ENCODE peak calls at places on chromosomes 6 and 20, in seven cellular contexts. D, M, G, B, S, A and N are unnamed samples.

GRCh38 chr20:44861547-44862006 is 23.9 kb upstream of the YWHAB start:
- DNase-seq in D (no peak), M (no peak), G (peak; percentile 18), B (no peak), S (no peak), A (no peak), N (no peak)

GRCh38 chr20:44495257-44495656 is 19.6 kb downstream of the TTPAL start:
- DNase-seq in D (no peak), M (no peak), G (peak; percentile 87), B (no peak), S (no peak), A (peak; percentile 94), N (no peak)

GRCh38 chr6:11241793-11242201 is 9.3 kb upstream of the NEDD9 start:
- DNase-seq in D (peak; percentile 85), M (peak; percentile 38), G (no peak), B (peak; percentile 86), S (peak; percentile 55), A (no peak), N (peak; percentile 94)

GRCh38 chr6:156686429-156686939 is 90.7 kb upstream of the ARID1B start:
- DNase-seq in D (peak; percentile 89), M (no peak), G (peak; percentile 59), B (peak; percentile 49), S (no peak), A (no peak), N (peak; percentile 23)

GRCh38 chr6:50030777-50031562 is 9.2 kb upstream of the DEFB110 start:
- DNase-seq in D (peak; percentile 86), M (peak; percentile 38), G (peak; percentile 5), B (peak; percentile 87), S (peak; percentile 6), A (peak; percentile 9), N (peak; percentile 54)

GRCh38 chr6:32436995-32437836 is 2.5 kb upstream of the HLA-DRA start:
- DNase-seq in D (no peak), M (no peak), G (peak; percentile 17), B (no peak), S (no peak), A (peak; percentile 12), N (peak; percentile 45)

GRCh38 chr6:37052027-37052628 is 46.7 kb downstream of the FGD2 start:
- DNase-seq in D (peak; percentile 90), M (no peak), G (no peak), B (peak; percentile 82), S (no peak), A (no peak), N (no peak)

GRCh38 chr20:10239954-10240353 is 21.3 kb downstream of the SNAP25 start:
- DNase-seq in D (no peak), M (no peak), G (peak; percentile 16), B (no peak), S (no peak), A (peak; percentile 39), N (no peak)

GRCh38 chr20:52621401-52621800 is 350.8 kb upstream of the TSHZ2 start:
- DNase-seq in D (no peak), M (no peak), G (no peak), B (no peak), S (no peak), A (no peak), N (no peak)

GRCh38 chr6:25175216-25175615 is 104.0 kb upstream of the CARMIL1 start:
- DNase-seq in D (peak; percentile 69), M (peak; percentile 25), G (peak; percentile 11), B (no peak), S (no peak), A (no peak), N (peak; percentile 100)

GRCh38 chr6:90274481-90275030 is 22.1 kb downstream of the BACH2 start:
- DNase-seq in D (peak; percentile 44), M (no peak), G (no peak), B (no peak), S (no peak), A (no peak), N (no peak)

GRCh38 chr20:49701313-49701731 is 12.4 kb downstream of the B4GALT5 start:
- DNase-seq in D (no peak), M (no peak), G (peak; percentile 43), B (no peak), S (no peak), A (no peak), N (no peak)

GRCh38 chr20:38833857-38834164 is 28.3 kb downstream of the PPP1R16B start:
- DNase-seq in D (no peak), M (no peak), G (no peak), B (no peak), S (no peak), A (no peak), N (no peak)

GRCh38 chr6:132715204-132715603 is 1.3 kb upstream of the VNN1 start:
- DNase-seq in D (peak; percentile 94), M (peak; percentile 58), G (peak; percentile 76), B (peak; percentile 87), S (peak; percentile 29), A (peak; percentile 83), N (peak; percentile 88)

GRCh38 chr6:38427492-38428210 is 212.1 kb downstream of the BTBD9 start:
- DNase-seq in D (peak; percentile 55), M (no peak), G (no peak), B (no peak), S (no peak), A (no peak), N (no peak)

GRCh38 chr20:51350941-51351631 is 191.4 kb downstream of the NFATC2 start:
- DNase-seq in D (no peak), M (no peak), G (peak; percentile 95), B (no peak), S (no peak), A (peak; percentile 66), N (no peak)

GRCh38 chr6:5723905-5724691 is 282.6 kb downstream of the NRN1 start:
- DNase-seq in D (no peak), M (no peak), G (no peak), B (no peak), S (no peak), A (no peak), N (peak; percentile 3)

GRCh38 chr6:71478834-71479541 is 190.4 kb downstream of the OGFRL1 start:
- DNase-seq in D (peak; percentile 91), M (no peak), G (peak; percentile 94), B (no peak), S (no peak), A (peak; percentile 74), N (no peak)

GRCh38 chr6:159842035-159842434 is 42.0 kb downstream of the PNLDC1 start:
- DNase-seq in D (peak; percentile 51), M (no peak), G (no peak), B (no peak), S (no peak), A (peak; percentile 23), N (peak; percentile 57)

GRCh38 chr6:17015144-17015543 is 86.7 kb upstream of the STMND1 start:
- DNase-seq in D (no peak), M (no peak), G (peak; percentile 89), B (no peak), S (no peak), A (peak; percentile 85), N (no peak)

GRCh38 chr6:53494076-53494475 is 50.8 kb downstream of the GCLC start:
- DNase-seq in D (no peak), M (no peak), G (peak; percentile 65), B (no peak), S (no peak), A (peak; percentile 38), N (no peak)

GRCh38 chr6:41193171-41193734 is 7.7 kb downstream of the TREML2 start:
- DNase-seq in D (no peak), M (no peak), G (no peak), B (no peak), S (no peak), A (no peak), N (no peak)

GRCh38 chr20:13128173-13128572 is 92.9 kb upstream of the ISM1 start:
- DNase-seq in D (no peak), M (no peak), G (no peak), B (no peak), S (no peak), A (no peak), N (no peak)

GRCh38 chr20:5691918-5692618 is 58.1 kb upstream of the SHLD1 start:
- DNase-seq in D (no peak), M (no peak), G (no peak), B (no peak), S (no peak), A (no peak), N (no peak)

GRCh38 chr6:106194949-106195919 is 109.1 kb downstream of the PRDM1 start:
- DNase-seq in D (peak; percentile 38), M (no peak), G (peak; percentile 68), B (no peak), S (no peak), A (no peak), N (peak; percentile 87)

GRCh38 chr6:113352831-113353230 is 504.3 kb upstream of the MARCKS start:
- DNase-seq in D (no peak), M (no peak), G (no peak), B (no peak), S (no peak), A (no peak), N (no peak)
- H3K9ac ChIP-seq in D (no peak overlapping the region), M (no peak overlapping the region), G (no peak overlapping the region), B (no peak overlapping the region), S (no peak overlapping the region), A (peak overlapping the region; percentile 57), N (no peak overlapping the region)

GRCh38 chr6:158043586-158044524 is 62.2 kb downstream of the SYNJ2 start:
- DNase-seq in D (no peak), M (no peak), G (no peak), B (peak; percentile 22), S (no peak), A (no peak), N (peak; percentile 47)
- H3K23ac ChIP-seq in D (no peak overlapping the region), M (no peak overlapping the region), G (peak overlapping the region; percentile 63), B (no peak overlapping the region), S (no peak overlapping the region), A (no peak overlapping the region), N (no peak overlapping the region)

GRCh38 chr6:21748343-21749063 is 155.0 kb downstream of the SOX4 start:
- DNase-seq in D (peak; percentile 60), M (no peak), G (peak; percentile 61), B (no peak), S (no peak), A (no peak), N (no peak)
- H3K9ac ChIP-seq in D (peak overlapping the region; percentile 19), M (no peak overlapping the region), G (no peak overlapping the region), B (no peak overlapping the region), S (no peak overlapping the region), A (no peak overlapping the region), N (no peak overlapping the region)

DNA sequence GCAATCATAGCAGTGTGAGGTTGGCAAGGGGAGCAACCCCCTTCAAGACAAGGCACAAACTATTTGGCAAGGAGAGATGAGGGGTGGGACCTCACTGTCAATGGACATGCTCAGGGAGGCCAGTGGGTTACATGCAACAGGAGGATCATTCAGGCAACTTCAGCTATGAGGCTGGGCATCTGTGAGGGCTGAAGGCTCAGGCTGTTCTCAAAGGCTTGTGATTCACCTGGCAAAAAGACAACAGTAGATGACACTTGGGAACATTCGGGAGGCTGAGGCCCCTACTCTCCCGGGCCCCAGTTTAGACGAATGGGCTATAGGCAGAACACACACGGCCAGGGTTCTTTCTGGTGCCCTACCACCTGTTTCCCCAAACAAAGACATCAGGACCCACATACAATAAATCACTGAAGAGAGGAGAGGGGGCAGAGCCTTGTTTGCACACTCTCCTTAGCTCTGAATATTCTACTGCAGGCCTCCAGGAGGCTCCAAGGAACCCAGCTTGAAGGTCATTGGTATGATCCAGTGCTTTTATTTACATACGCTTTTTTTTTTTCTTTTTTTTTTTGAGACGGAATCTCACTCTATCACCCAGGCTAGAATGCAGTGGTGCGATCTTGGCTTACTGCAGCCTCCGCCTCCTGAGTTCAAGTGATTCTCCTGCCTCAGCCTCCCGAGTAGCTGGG is 7.9 kb downstream of the TUBB start:
- DNase-seq in D (peak; percentile 78), M (no peak), G (peak; percentile 71), B (no peak), S (no peak), A (peak; percentile 70), N (no peak)
- H3K23ac ChIP-seq in D (no peak overlapping the region), M (no peak overlapping the region), G (peak overlapping the region; percentile 25), B (no peak overlapping the region), S (no peak overlapping the region), A (peak overlapping the region; percentile 59), N (no peak overlapping the region)

GRCh38 chr6:130967502-130968469 is 95.3 kb downstream of the EPB41L2 start:
- DNase-seq in D (no peak), M (no peak), G (peak; percentile 50), B (no peak), S (no peak), A (no peak), N (no peak)
- H3K9ac ChIP-seq in D (no peak overlapping the region), M (no peak overlapping the region), G (no peak overlapping the region), B (no peak overlapping the region), S (no peak overlapping the region), A (peak overlapping the region; percentile 91), N (no peak overlapping the region)